ENCODE peak calls at places on chromosomes 6 and 20, in five cellular contexts. H is A549; J is PC-3; D is naive thymus-derived CD4-positive, alpha-beta T cell; Y is CD8-positive, alpha-beta memory T cell. T is an unnamed sample.

GRCh38 chr6:128520436-128521301 is at the start of gene PTPRK:
- DNase-seq in J (peak; percentile 89), H (peak; percentile 50), D (peak; percentile 86), Y (peak; percentile 89), T (peak; percentile 97)

GRCh38 chr6:167758309-167759023 is 68.2 kb upstream of the AFDN start:
- DNase-seq in H (no peak), D (no peak), Y (no peak), J (no peak), T (no peak)

GRCh38 chr6:39861663-39862062 is 69.5 kb downstream of the DAAM2 start:
- DNase-seq in D (no peak), Y (no peak), J (no peak), H (no peak), T (no peak)

GRCh38 chr6:8132130-8132529 is 29.8 kb upstream of the EEF1E1 start:
- DNase-seq in J (no peak), D (no peak), H (no peak), Y (no peak), T (no peak)

GRCh38 chr6:2196079-2196679 is 49.2 kb downstream of the GMDS start:
- DNase-seq in Y (peak; percentile 30), H (peak; percentile 13), J (peak; percentile 76), D (peak; percentile 39), T (peak; percentile 24)

GRCh38 chr6:160767647-160768019 is 65.6 kb downstream of the PLG start:
- DNase-seq in Y (no peak), J (no peak), H (no peak), D (no peak), T (no peak)

GRCh38 chr20:3720626-3721025 is 8.2 kb upstream of the SIGLEC1 start:
- DNase-seq in D (no peak), H (no peak), Y (no peak), J (no peak), T (no peak)

GRCh38 chr20:6081236-6081635 is 27.4 kb upstream of the LRRN4 start:
- DNase-seq in Y (no peak), J (peak; percentile 23), D (no peak), H (no peak), T (no peak)

GRCh38 chr20:60788070-60788469 is 464.0 kb upstream of the CDH4 start:
- DNase-seq in D (no peak), H (no peak), J (no peak), Y (no peak), T (no peak)

GRCh38 chr20:12594410-12595130 is 414.2 kb upstream of the SPTLC3 start:
- DNase-seq in Y (no peak), J (peak; percentile 4), D (no peak), H (peak; percentile 4), T (no peak)

GRCh38 chr20:1266167-1266973 is at the start of gene SNPH:
- DNase-seq in H (peak; percentile 77), D (peak; percentile 62), Y (peak; percentile 73), J (peak; percentile 84), T (peak; percentile 83)

GRCh38 chr20:2539341-2539740 is 3.0 kb downstream of the TMC2 start:
- DNase-seq in Y (no peak), J (no peak), D (no peak), H (no peak), T (no peak)

GRCh38 chr6:158285321-158285960 is 26.8 kb upstream of the TULP4 start:
- DNase-seq in J (no peak), H (no peak), Y (no peak), D (no peak), T (no peak)

GRCh38 chr6:121682666-121683065 is 247.2 kb downstream of the GJA1 start:
- DNase-seq in H (no peak), D (no peak), Y (no peak), J (no peak), T (no peak)

GRCh38 chr6:134517863-134518262 is 200.0 kb upstream of the SGK1 start:
- DNase-seq in Y (no peak), J (no peak), D (no peak), H (no peak), T (no peak)

GRCh38 chr6:22825210-22825609 is 255.8 kb downstream of the HDGFL1 start:
- DNase-seq in H (no peak), J (no peak), Y (no peak), D (no peak), T (no peak)
- H3K4me1 ChIP-seq in H (peaks cover 24% of the 10 kb centered on the region), J (peaks cover 37% of the 10 kb centered on the region), Y (no peaks in the 10 kb centered on the region), D (no peaks in the 10 kb centered on the region), T (peaks cover 9% of the 10 kb centered on the region)

GRCh38 chr6:351011-351866 is 40.3 kb upstream of the IRF4 start:
- DNase-seq in D (no peak), H (no peak), Y (no peak), J (no peak), T (no peak)

GRCh38 chr6:352896-353470 is 38.6 kb upstream of the IRF4 start:
- DNase-seq in Y (no peak), J (no peak), D (no peak), H (no peak), T (no peak)

GRCh38 chr6:351867-352289 is 39.7 kb upstream of the IRF4 start:
- DNase-seq in H (no peak), Y (no peak), J (no peak), D (no peak), T (no peak)

GRCh38 chr6:353642-354614 is 37.6 kb upstream of the IRF4 start:
- DNase-seq in H (no peak), Y (no peak), D (no peak), J (no peak), T (no peak)

GRCh38 chr6:352474-352873 is 39.1 kb upstream of the IRF4 start:
- DNase-seq in D (no peak), J (no peak), H (no peak), Y (no peak), T (no peak)
- H3K9me3 ChIP-seq in D (no peaks in the 10 kb centered on the region), J (no peaks in the 10 kb centered on the region), H (no peaks in the 10 kb centered on the region), Y (no peaks in the 10 kb centered on the region), T (no peaks in the 10 kb centered on the region)

GRCh38 chr20:57590485-57591288 is 29.5 kb downstream of the ZBP1 start:
- DNase-seq in Y (no peak), H (no peak), J (no peak), D (no peak), T (no peak)

GRCh38 chr20:57593134-57593886 is 26.9 kb downstream of the ZBP1 start:
- DNase-seq in J (no peak), Y (no peak), D (no peak), H (no peak), T (no peak)

GRCh38 chr20:57592263-57593092 is 27.7 kb downstream of the ZBP1 start:
- DNase-seq in Y (no peak), H (no peak), D (no peak), J (no peak), T (no peak)

GRCh38 chr20:57589728-57590484 is 29.0 kb downstream of the PCK1 start:
- DNase-seq in J (no peak), Y (no peak), H (no peak), D (no peak), T (no peak)

GRCh38 chr20:57591289-57592229 is 28.7 kb downstream of the ZBP1 start:
- DNase-seq in Y (no peak), H (no peak), J (no peak), D (no peak), T (no peak)
- H3K4me3 ChIP-seq in Y (no peak overlapping the region), H (no peak overlapping the region), J (no peak overlapping the region), D (no peak overlapping the region), T (no peak overlapping the region)

DNA sequence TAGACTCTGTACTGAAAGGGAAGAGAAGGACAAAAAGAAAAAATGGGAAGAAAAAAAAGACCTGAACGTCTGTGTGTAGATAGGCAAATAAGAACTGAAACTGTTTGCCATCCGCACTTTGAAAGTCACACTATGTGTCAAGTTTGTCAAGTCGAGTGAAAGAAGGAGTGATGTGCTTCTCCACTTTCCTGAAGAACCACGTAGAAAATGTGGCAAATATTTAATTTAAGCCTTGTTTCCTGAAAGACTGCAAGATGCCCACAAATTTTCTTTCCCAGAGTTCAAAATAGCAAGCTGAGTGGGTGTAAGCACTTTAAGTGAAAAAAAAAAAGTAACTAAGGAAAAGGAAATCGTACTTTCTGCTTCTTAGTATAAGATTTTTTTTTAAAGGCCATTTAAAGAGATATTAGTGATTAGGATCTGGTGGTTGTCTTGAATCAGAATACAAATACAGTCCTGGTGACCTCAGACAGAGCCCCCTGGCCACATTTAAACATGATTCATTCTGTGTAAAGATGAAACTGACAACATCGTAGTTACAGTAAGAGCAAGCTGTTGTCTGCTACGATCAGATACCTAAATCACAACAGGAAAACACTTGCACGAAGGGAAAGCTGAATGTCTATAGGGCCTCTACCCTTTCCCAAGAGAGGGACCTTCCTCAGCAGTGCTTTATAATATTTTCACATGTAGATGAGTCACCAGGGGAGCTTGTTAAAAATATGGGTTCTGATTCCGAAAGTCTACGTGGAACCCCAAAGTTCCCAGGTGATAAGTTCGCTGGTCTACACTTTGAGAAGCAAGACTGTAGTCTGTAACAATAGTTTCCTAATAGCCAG is 102.3 kb downstream of the HIVEP2 start:
- DNase-seq in H (no peak), J (peak; percentile 90), Y (peak; percentile 44), D (peak; percentile 43), T (no peak)
- H3K4me1 ChIP-seq in H (peaks cover 70% of the 10 kb centered on the region), J (peaks cover 77% of the 10 kb centered on the region), Y (peaks cover 76% of the 10 kb centered on the region), D (peaks cover 63% of the 10 kb centered on the region), T (peaks cover 43% of the 10 kb centered on the region)

DNA sequence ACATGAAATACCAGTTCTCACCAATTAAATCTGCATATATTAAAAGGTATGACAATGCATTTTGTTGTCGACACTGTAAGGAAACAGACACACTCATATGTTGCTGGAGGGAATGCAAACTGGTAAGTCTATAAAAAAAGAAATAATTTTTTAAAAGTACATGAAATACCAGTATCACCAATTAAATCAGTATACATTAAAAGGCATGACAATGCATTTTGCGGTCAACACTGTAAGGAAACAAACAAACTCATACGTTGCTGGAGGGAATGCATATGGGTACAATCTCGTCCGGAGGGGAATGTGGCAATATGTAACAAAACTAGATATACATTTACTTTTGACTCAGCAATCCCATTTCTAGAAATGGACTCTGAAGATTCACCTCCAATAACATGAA is 6.5 kb downstream of the ZNF322 start:
- DNase-seq in Y (no peak), D (no peak), J (no peak), H (no peak), T (no peak)
- H3K9me3 ChIP-seq in Y (no peaks in the 10 kb centered on the region), D (no peaks in the 10 kb centered on the region), J (peaks cover 13% of the 10 kb centered on the region), H (peaks cover 58% of the 10 kb centered on the region), T (no peaks in the 10 kb centered on the region)

GRCh38 chr6:4220619-4221018 is 85.2 kb upstream of the ECI2 start:
- DNase-seq in D (no peak), Y (no peak), J (no peak), H (no peak), T (no peak)
- H3K4me3 ChIP-seq in D (no peak overlapping the region), Y (no peak overlapping the region), J (no peak overlapping the region), H (no peak overlapping the region), T (no peak overlapping the region)

GRCh38 chr6:116015983-116016382 is 44.7 kb downstream of the FRK start:
- DNase-seq in J (no peak), Y (no peak), H (no peak), D (no peak), T (no peak)
- H3K4me1 ChIP-seq in J (peaks cover 49% of the 10 kb centered on the region), Y (no peaks in the 10 kb centered on the region), H (peaks cover 92% of the 10 kb centered on the region), D (no peaks in the 10 kb centered on the region), T (peaks cover 55% of the 10 kb centered on the region)

GRCh38 chr20:30506100-30506499 is 751.4 kb upstream of the DEFB115 start:
- DNase-seq in J (no peak), H (no peak), Y (no peak), D (no peak), T (no peak)

GRCh38 chr20:30500829-30501440 is 756.5 kb upstream of the DEFB115 start:
- DNase-seq in H (no peak), J (no peak), Y (no peak), D (no peak), T (peak; percentile 9)

GRCh38 chr20:30502670-30503069 is 754.8 kb upstream of the DEFB115 start:
- DNase-seq in Y (no peak), J (no peak), H (no peak), D (no peak), T (no peak)

GRCh38 chr20:30505566-30505965 is 751.9 kb upstream of the DEFB115 start:
- DNase-seq in H (no peak), Y (no peak), D (no peak), J (no peak), T (no peak)

GRCh38 chr20:30503992-30504570 is 753.4 kb upstream of the DEFB115 start:
- DNase-seq in H (no peak), J (no peak), Y (no peak), D (no peak), T (no peak)
- H3K9me3 ChIP-seq in H (no peaks in the 10 kb centered on the region), J (no peaks in the 10 kb centered on the region), Y (no peaks in the 10 kb centered on the region), D (no peaks in the 10 kb centered on the region), T (no peaks in the 10 kb centered on the region)